ENCODE peak calls at places on chromosome 13, in seven cellular contexts. M, K, F, A, C, Z and E are unnamed samples.

GRCh38 chr13:54965881-54966280 is 1937.3 kb downstream of the OLFM4 start:
- DNase-seq in F (no peak), K (peak; percentile 1), C (no peak), A (no peak), Z (no peak), M (no peak), E (no peak)

GRCh38 chr13:25943081-25943480 is 108.7 kb downstream of the SHISA2 start:
- DNase-seq in F (no peak), A (no peak), K (no peak), M (no peak), C (no peak), Z (no peak), E (no peak)

GRCh38 chr13:107124129-107124718 is 556.3 kb upstream of the ARGLU1 start:
- DNase-seq in K (peak; percentile 26), A (peak; percentile 46), F (no peak), C (peak; percentile 36), Z (peak; percentile 4), M (no peak), E (peak; percentile 19)

GRCh38 chr13:98444381-98444780 is 132.5 kb downstream of the STK24 start:
- DNase-seq in K (no peak), F (no peak), Z (no peak), C (no peak), M (no peak), A (no peak), E (no peak)

GRCh38 chr13:76455960-76456359 is 430.2 kb downstream of the KCTD12 start:
- DNase-seq in K (peak; percentile 22), Z (peak; percentile 63), C (peak; percentile 78), F (no peak), M (no peak), A (no peak), E (peak; percentile 5)

GRCh38 chr13:113327766-113328391 is 30.8 kb downstream of the LAMP1 start:
- DNase-seq in K (no peak), C (no peak), M (no peak), A (no peak), F (no peak), Z (no peak), E (no peak)

GRCh38 chr13:29582171-29582570 is 13.3 kb downstream of the SLC7A1 start:
- DNase-seq in K (no peak), A (no peak), C (no peak), M (no peak), Z (no peak), F (no peak), E (no peak)

GRCh38 chr13:32838985-32839384 is 177.2 kb upstream of the KL start:
- DNase-seq in M (no peak), K (peak; percentile 17), A (no peak), C (peak; percentile 59), F (no peak), Z (no peak), E (no peak)

GRCh38 chr13:47908200-47908902 is 92.7 kb downstream of the SUCLA2 start:
- DNase-seq in C (peak; percentile 76), F (no peak), K (peak; percentile 33), Z (peak; percentile 77), M (no peak), A (no peak), E (peak; percentile 51)

GRCh38 chr13:112840472-112841302 is 128.3 kb upstream of the MCF2L start:
- DNase-seq in C (no peak), M (no peak), Z (no peak), K (no peak), F (no peak), A (no peak), E (no peak)

GRCh38 chr13:87153371-87153770 is 517.8 kb upstream of the SLITRK5 start:
- DNase-seq in Z (no peak), K (no peak), C (no peak), M (no peak), A (no peak), F (no peak), E (no peak)

GRCh38 chr13:99960663-99961440 is 10.7 kb downstream of the ZIC5 start:
- DNase-seq in C (no peak), K (no peak), M (no peak), F (no peak), A (peak; percentile 51), Z (no peak), E (no peak)

GRCh38 chr13:101204270-101205011 is 211.9 kb downstream of the NALCN start:
- DNase-seq in A (no peak), C (peak; percentile 33), M (no peak), Z (peak; percentile 4), F (no peak), K (peak; percentile 13), E (no peak)

GRCh38 chr13:101757446-101758039 is 305.1 kb downstream of the ITGBL1 start:
- DNase-seq in F (no peak), M (no peak), K (peak; percentile 71), A (peak; percentile 55), Z (peak; percentile 63), C (peak; percentile 50), E (peak; percentile 60)

GRCh38 chr13:22218784-22219183 is 547.9 kb downstream of the FGF9 start:
- DNase-seq in Z (no peak), A (no peak), C (no peak), K (no peak), F (no peak), M (no peak), E (no peak)

GRCh38 chr13:48600374-48601364 is 53.1 kb upstream of the CYSLTR2 start:
- DNase-seq in F (peak; percentile 16), C (peak; percentile 71), K (peak; percentile 49), Z (peak; percentile 32), A (no peak), M (no peak), E (no peak)

GRCh38 chr13:32261567-32261966 is 53.6 kb downstream of the ZAR1L start:
- DNase-seq in C (peak; percentile 92), F (peak; percentile 61), M (peak; percentile 68), A (no peak), Z (peak; percentile 94), K (peak; percentile 91), E (peak; percentile 75)

GRCh38 chr13:99617474-99618255 is 116.4 kb downstream of the TM9SF2 start:
- DNase-seq in M (peak; percentile 26), K (peak; percentile 66), F (peak; percentile 33), C (peak; percentile 38), Z (peak; percentile 66), A (peak; percentile 89), E (peak; percentile 51)

GRCh38 chr13:85651440-85651839 is 147.8 kb downstream of the SLITRK6 start:
- DNase-seq in M (no peak), A (no peak), F (no peak), K (no peak), C (peak; percentile 16), Z (no peak), E (peak; percentile 95)

GRCh38 chr13:51727634-51728274 is 76.2 kb downstream of the DHRS12 start:
- DNase-seq in F (no peak), K (no peak), M (no peak), C (no peak), A (no peak), Z (no peak), E (no peak)

GRCh38 chr13:58298556-58299135 is 667.1 kb downstream of the PCDH17 start:
- DNase-seq in Z (no peak), A (no peak), M (no peak), F (no peak), K (no peak), C (no peak), E (no peak)

GRCh38 chr13:50133277-50133953 is 118.2 kb downstream of the KCNRG start:
- DNase-seq in F (no peak), M (no peak), C (no peak), A (peak; percentile 69), K (no peak), Z (no peak), E (no peak)
- H3K4me3 ChIP-seq in F (no peak overlapping the region), M (no peak overlapping the region), C (no peak overlapping the region), A (peak overlapping the region; percentile 56), K (no peak overlapping the region), Z (no peak overlapping the region), E (no peak overlapping the region)

DNA sequence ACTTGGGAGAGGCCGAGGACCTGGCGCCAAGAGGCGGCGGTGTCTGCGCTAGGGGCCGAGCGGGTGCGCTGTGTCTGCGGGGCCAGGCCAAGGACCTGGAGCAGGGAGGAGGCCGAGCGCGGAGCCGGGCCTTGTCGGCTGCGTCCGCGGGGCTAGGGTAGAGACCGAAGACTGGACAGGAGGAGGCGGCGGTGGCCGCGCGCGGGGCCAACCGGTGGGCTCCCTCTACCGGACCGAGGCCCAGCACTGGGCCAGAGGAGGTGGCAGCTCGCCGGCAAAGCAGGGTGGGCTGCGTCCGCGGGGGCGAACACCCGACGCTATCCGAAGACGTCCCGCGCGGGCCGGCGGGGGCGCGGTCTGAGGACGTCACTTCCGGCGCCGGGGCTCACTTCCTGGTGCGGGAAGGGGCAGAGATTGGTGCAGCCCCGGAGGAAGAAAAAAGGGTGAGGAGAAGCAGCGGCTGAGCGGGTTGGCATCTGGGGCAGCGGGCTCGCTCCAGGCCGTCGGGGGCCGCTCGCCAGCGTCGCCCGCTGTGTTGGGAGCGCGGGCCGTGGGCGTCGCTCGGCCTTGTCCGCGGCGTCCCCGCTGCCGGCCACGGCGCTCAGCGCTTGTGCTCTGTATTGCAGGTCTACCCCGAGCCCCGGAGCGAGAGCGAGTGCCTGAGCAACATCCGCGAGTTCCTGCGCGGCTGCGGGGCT is 38.3 kb downstream of the ARHGEF7 start:
- DNase-seq in F (peak; percentile 92), M (peak; percentile 92), C (peak; percentile 89), A (peak; percentile 94), Z (peak; percentile 86), K (peak; percentile 92), E (peak; percentile 93)
- TF ChIP-seq CTCF in F (no peak), M (no peak), C (peak; percentile 49), A (peak; percentile 27), Z (peak; percentile 3), K (no peak), E (no peak)

GRCh38 chr13:30737511-30738342 is 2.4 kb downstream of the ALOX5AP start:
- DNase-seq in M (no peak), K (no peak), Z (no peak), F (no peak), C (no peak), A (no peak), E (no peak)

GRCh38 chr13:30738526-30738925 is 3.2 kb downstream of the ALOX5AP start:
- DNase-seq in M (no peak), K (no peak), Z (no peak), F (no peak), C (no peak), A (no peak), E (no peak)

GRCh38 chr13:30735025-30735967 is at the start of gene ALOX5AP:
- DNase-seq in M (no peak), A (no peak), C (no peak), F (no peak), K (no peak), Z (no peak), E (no peak)

GRCh38 chr13:30736461-30736860 is 1.1 kb downstream of the ALOX5AP start:
- DNase-seq in K (no peak), Z (no peak), M (no peak), A (no peak), C (no peak), F (no peak), E (no peak)

GRCh38 chr13:30736921-30737320 is 1.6 kb downstream of the ALOX5AP start:
- DNase-seq in Z (no peak), F (no peak), C (no peak), M (no peak), A (no peak), K (no peak), E (no peak)
- H3K4me3 ChIP-seq in Z (no peak overlapping the region), F (no peak overlapping the region), C (no peak overlapping the region), M (no peak overlapping the region), A (no peak overlapping the region), K (no peak overlapping the region), E (no peak overlapping the region)

DNA sequence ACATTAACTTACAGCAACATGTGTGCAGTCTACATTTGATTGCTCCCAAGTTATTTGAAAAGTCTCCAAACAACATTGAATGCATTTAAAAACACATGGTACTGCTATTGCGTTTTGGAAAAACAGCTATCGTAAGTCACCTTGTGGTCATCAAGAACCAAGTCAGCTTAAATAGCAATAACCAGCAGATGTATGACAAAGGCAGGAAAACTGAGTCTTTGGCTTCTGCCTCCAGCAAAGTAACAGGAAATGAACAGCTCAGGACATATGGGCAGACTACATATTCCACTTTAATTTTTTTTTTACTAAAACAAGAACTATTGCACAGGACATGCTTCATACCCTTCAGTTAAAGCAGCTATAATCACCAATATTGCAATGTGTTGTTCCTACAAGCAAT is 580.6 kb upstream of the SPRY2 start:
- DNase-seq in M (no peak), A (no peak), F (no peak), K (peak; percentile 82), C (no peak), Z (peak; percentile 62), E (no peak)
- TF ChIP-seq CTCF in M (no peak), A (no peak), F (no peak), K (peak; percentile 32), C (no peak), Z (no peak), E (no peak)